ENCODE peak calls at places on chromosomes 12 and 14, in nine cellular contexts. Q is sigmoid colon, G is A549, E is stomach, X is ovary, P is K562, O is HepG2, L is suprapubic skin, C is H1. T is an unnamed sample.

GRCh38 chr14:23186913-23187654 is 3.6 kb upstream of the SLC7A8 start:
- DNase-seq in X (no peak), Q (no peak), L (no peak), E (peak), G (peak), P (peak), O (peak), C (no peak), T (no peak)

GRCh38 chr12:10122689-10123088 is 7.3 kb downstream of the CLEC7A start:
- DNase-seq in Q (no peak), L (no peak), E (no peak), O (peak), G (no peak), X (no peak), C (no peak), P (no peak), T (no peak)

GRCh38 chr12:62632521-62632920 is 165.9 kb downstream of the MON2 start:
- DNase-seq in L (peak), X (peak), G (no peak), C (no peak), E (no peak), Q (peak), P (no peak), O (peak), T (peak)

GRCh38 chr12:43835264-43835655 is 621 bp upstream of the TMEM117 start:
- DNase-seq in P (no peak), X (no peak), G (no peak), Q (no peak), E (no peak), O (no peak), L (no peak), C (no peak), T (no peak)

GRCh38 chr12:114744696-114745095 is 60.7 kb upstream of the TBX3 start:
- DNase-seq in G (no peak), O (no peak), X (peak), E (no peak), Q (peak), L (no peak), C (no peak), P (no peak), T (no peak)

GRCh38 chr14:67396381-67396965 is 15.5 kb downstream of the PLEK2 start:
- DNase-seq in L (no peak), Q (no peak), P (no peak), E (no peak), G (no peak), C (no peak), O (no peak), X (no peak), T (no peak)

GRCh38 chr14:104148433-104149277 is 10.3 kb downstream of the KIF26A start:
- DNase-seq in X (no peak), E (no peak), O (no peak), Q (no peak), P (no peak), L (no peak), C (no peak), G (no peak), T (no peak)

GRCh38 chr12:31647106-31647505 is 12.4 kb upstream of the ETFBKMT start:
- DNase-seq in G (no peak), P (no peak), E (peak), O (no peak), X (no peak), Q (no peak), L (no peak), C (no peak), T (no peak)

GRCh38 chr12:113424915-113425823 is 3.0 kb downstream of the SDSL start:
- DNase-seq in Q (no peak), P (peak), O (peak), E (peak), C (peak), L (no peak), X (peak), G (peak), T (peak)

GRCh38 chr14:67994561-67994960 is 175.0 kb downstream of the RAD51B start:
- DNase-seq in G (no peak), O (no peak), P (no peak), C (no peak), L (no peak), X (no peak), Q (no peak), E (no peak), T (no peak)

GRCh38 chr14:49424436-49425331 is 161.5 kb downstream of the RPS29 start:
- DNase-seq in C (no peak), O (no peak), Q (no peak), G (no peak), X (no peak), E (no peak), P (no peak), L (no peak), T (no peak)

GRCh38 chr14:101731187-101732080 is 30.1 kb upstream of the PPP2R5C start:
- DNase-seq in P (peak), O (peak), Q (peak), L (peak), C (no peak), E (peak), G (peak), X (no peak), T (no peak)

GRCh38 chr14:56310643-56311042 is 192.4 kb downstream of the PELI2 start:
- DNase-seq in Q (no peak), C (no peak), O (no peak), P (no peak), X (no peak), G (no peak), E (no peak), L (no peak), T (no peak)

GRCh38 chr14:96676161-96676560 is 121.0 kb upstream of the VRK1 start:
- DNase-seq in X (no peak), C (no peak), E (no peak), O (no peak), L (no peak), P (no peak), G (no peak), Q (no peak), T (no peak)

GRCh38 chr12:139585-139984 is 73.0 kb downstream of the IQSEC3 start:
- DNase-seq in C (no peak), E (no peak), O (no peak), L (no peak), P (no peak), G (no peak), X (no peak), Q (no peak), T (no peak)

GRCh38 chr12:6903712-6904111 is 910 bp upstream of the LRRC23 start:
- DNase-seq in L (no peak), Q (no peak), X (no peak), C (no peak), G (no peak), P (no peak), O (no peak), E (no peak), T (no peak)

GRCh38 chr14:102849522-102850379 is 72.5 kb downstream of the TRAF3 start:
- DNase-seq in Q (no peak), X (no peak), E (peak), O (no peak), G (no peak), P (peak), L (no peak), C (no peak), T (no peak)

GRCh38 chr14:21096889-21097615 is 1.4 kb downstream of the ZNF219 start:
- DNase-seq in X (no peak), C (no peak), O (no peak), L (no peak), E (no peak), P (no peak), Q (no peak), G (no peak), T (no peak)

GRCh38 chr14:79044894-79045624 is 874.9 kb downstream of the NRXN3 start:
- DNase-seq in L (no peak), E (no peak), Q (peak), P (no peak), X (no peak), G (peak), O (no peak), C (peak), T (no peak)

GRCh38 chr14:76929927-76930326 is 98.6 kb downstream of the IRF2BPL start:
- DNase-seq in G (no peak), O (no peak), X (no peak), P (peak), Q (peak), L (no peak), C (no peak), E (no peak), T (no peak)

GRCh38 chr12:108609535-108610335 is 11.9 kb upstream of the TMEM119 start:
- DNase-seq in C (no peak), P (peak), L (peak), Q (peak), G (no peak), X (peak), O (no peak), E (peak), T (peak)

GRCh38 chr12:12008931-12009611 is 61.7 kb upstream of the BCL2L14 start:
- DNase-seq in L (no peak), O (no peak), C (peak), X (no peak), E (no peak), Q (no peak), P (no peak), G (no peak), T (no peak)

GRCh38 chr12:92431146-92431545 is 271.6 kb upstream of the PLEKHG7 start:
- DNase-seq in E (no peak), C (no peak), X (no peak), Q (no peak), L (no peak), G (no peak), P (peak), O (no peak), T (no peak)

GRCh38 chr12:57771271-57771872 is 533 bp downstream of the METTL1 start:
- DNase-seq in Q (peak), C (peak), X (peak), P (peak), L (peak), E (peak), G (peak), O (peak), T (peak)

GRCh38 chr14:96538663-96539317 is 36.6 kb downstream of the PAPOLA start:
- DNase-seq in Q (no peak), X (no peak), L (no peak), C (no peak), G (peak), E (no peak), P (no peak), O (peak), T (no peak)

GRCh38 chr14:104547998-104548700 is 31.4 kb upstream of the C14orf180 start:
- DNase-seq in E (no peak), X (no peak), C (no peak), O (no peak), P (no peak), L (peak), G (no peak), Q (peak), T (no peak)

GRCh38 chr14:77044776-77045569 is 16.5 kb upstream of the IRF2BPL start:
- DNase-seq in X (peak), O (peak), E (no peak), G (no peak), C (no peak), L (no peak), Q (peak), P (no peak), T (peak)

GRCh38 chr14:64671591-64671990 is 32.6 kb upstream of the PLEKHG3 start:
- DNase-seq in C (no peak), P (peak), Q (no peak), L (no peak), O (peak), G (peak), E (no peak), X (no peak), T (no peak)

GRCh38 chr12:3837049-3837448 is 36.1 kb downstream of the PARP11 start:
- DNase-seq in E (no peak), G (no peak), O (no peak), C (no peak), Q (no peak), L (no peak), X (no peak), P (no peak), T (no peak)

GRCh38 chr12:66751432-66752113 is 72.7 kb upstream of the GRIP1 start:
- DNase-seq in G (no peak), C (no peak), L (no peak), Q (no peak), O (no peak), P (no peak), E (no peak), X (no peak), T (no peak)

GRCh38 chr14:67748312-67748711 is 46.6 kb downstream of the RDH12 start:
- DNase-seq in E (no peak), Q (no peak), C (no peak), G (no peak), L (no peak), O (no peak), X (no peak), P (no peak), T (no peak)

GRCh38 chr12:1592444-1593231 is 1.7 kb downstream of the FBXL14 start:
- DNase-seq in G (no peak), Q (peak), C (no peak), L (no peak), E (no peak), P (peak), X (no peak), O (no peak), T (no peak)

GRCh38 chr12:6960291-6961277 is 9.4 kb downstream of the PTPN6 start:
- DNase-seq in Q (peak), X (no peak), P (peak), E (no peak), C (no peak), L (peak), O (no peak), G (no peak), T (no peak)

GRCh38 chr14:77219591-77219990 is 38.0 kb downstream of the TMEM63C start:
- DNase-seq in C (no peak), Q (no peak), G (no peak), L (no peak), X (no peak), E (peak), O (no peak), P (no peak), T (no peak)

DNA sequence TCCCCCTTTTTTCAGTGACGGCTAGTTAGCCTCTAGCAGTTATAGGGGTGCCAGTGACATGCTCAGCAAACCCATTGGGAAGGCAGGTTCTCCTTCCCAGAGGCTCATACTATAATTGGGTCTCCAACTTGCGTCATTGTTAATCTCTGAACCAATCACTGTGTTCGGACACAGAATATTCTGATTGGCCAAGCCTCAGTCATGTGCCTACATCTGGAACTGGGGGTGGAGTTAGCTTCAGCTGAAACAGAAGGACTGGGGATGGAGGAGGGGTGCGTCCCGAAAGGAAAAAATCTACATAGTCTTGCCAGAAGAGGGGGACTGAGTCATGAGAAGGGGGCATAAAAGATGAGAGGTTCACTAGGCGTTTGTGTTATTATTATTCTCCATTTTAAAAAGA is 165.6 kb downstream of the SUDS3 start:
- DNase-seq in P (peak), E (no peak), G (no peak), C (no peak), L (no peak), X (no peak), Q (no peak), O (no peak), T (no peak)
- TF ChIP-seq EP300 in P (no peak), E (no peak), G (no peak), C (no peak), L (no peak), X (no peak), Q (no peak), O (no peak), T (no peak)

GRCh38 chr12:15701212-15701611 is 88.0 kb downstream of the EPS8 start:
- DNase-seq in L (no peak), C (no peak), X (no peak), P (no peak), Q (no peak), O (no peak), G (no peak), E (no peak), T (no peak)
- H3K4me3 ChIP-seq in L (no peak), C (no peak), X (no peak), P (no peak), Q (no peak), O (no peak), G (no peak), E (no peak), T (no peak)

GRCh38 chr12:104478396-104479140 is 21.8 kb downstream of the CHST11 start:
- DNase-seq in G (no peak), Q (no peak), X (no peak), P (peak), O (no peak), C (no peak), L (no peak), E (no peak), T (no peak)
- TF ChIP-seq POLR2A in G (no peak), Q (no peak), X (no peak), P (no peak), O (no peak), C (no peak), L (no peak), E (no peak), T (no peak)

DNA sequence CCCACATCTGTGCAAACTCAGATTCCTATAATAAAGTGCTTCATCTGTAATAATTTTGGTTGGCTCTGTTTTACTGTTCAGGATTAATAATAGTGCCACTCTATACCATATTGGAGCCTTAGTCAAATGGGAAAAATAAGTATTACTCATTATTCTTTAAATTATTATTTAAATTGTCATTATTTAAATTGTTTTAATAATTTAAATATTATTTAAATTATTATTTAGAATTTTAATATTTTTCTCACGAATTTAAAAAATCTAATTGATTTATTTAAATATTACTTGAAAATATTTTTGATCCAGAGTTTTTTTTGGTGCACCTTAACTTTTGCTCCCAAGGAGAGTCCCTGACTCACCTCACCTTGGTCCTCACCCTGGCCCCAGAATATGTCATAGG is 245.7 kb upstream of the MDGA2 start:
- DNase-seq in G (no peak), X (no peak), P (no peak), C (no peak), L (no peak), E (no peak), O (no peak), Q (no peak), T (no peak)
- TF ChIP-seq EP300 in G (no peak), X (no peak), P (no peak), C (no peak), L (no peak), E (no peak), O (no peak), Q (no peak), T (no peak)

GRCh38 chr12:116384175-116384574 is 106.7 kb upstream of the MED13L start:
- DNase-seq in L (no peak), G (no peak), C (no peak), P (no peak), Q (no peak), E (no peak), O (no peak), X (no peak), T (no peak)

GRCh38 chr12:116382456-116382902 is 105.0 kb upstream of the MED13L start:
- DNase-seq in P (no peak), L (no peak), Q (no peak), X (no peak), E (no peak), C (no peak), G (no peak), O (no peak), T (no peak)

GRCh38 chr12:116380066-116380465 is 102.6 kb upstream of the MED13L start:
- DNase-seq in O (no peak), X (no peak), G (no peak), C (no peak), P (no peak), L (no peak), Q (no peak), E (no peak), T (no peak)

GRCh38 chr12:116381240-116381743 is 103.8 kb upstream of the MED13L start:
- DNase-seq in C (no peak), P (no peak), L (no peak), Q (no peak), O (no peak), G (no peak), X (no peak), E (no peak), T (no peak)

GRCh38 chr12:116381744-116382455 is 104.4 kb upstream of the MED13L start:
- DNase-seq in L (no peak), P (no peak), Q (no peak), O (no peak), C (peak), E (no peak), X (peak), G (peak), T (no peak)
- H3K4me3 ChIP-seq in L (no peak), P (no peak), Q (no peak), O (no peak), C (peak), E (no peak), X (no peak), G (peak), T (no peak)

DNA sequence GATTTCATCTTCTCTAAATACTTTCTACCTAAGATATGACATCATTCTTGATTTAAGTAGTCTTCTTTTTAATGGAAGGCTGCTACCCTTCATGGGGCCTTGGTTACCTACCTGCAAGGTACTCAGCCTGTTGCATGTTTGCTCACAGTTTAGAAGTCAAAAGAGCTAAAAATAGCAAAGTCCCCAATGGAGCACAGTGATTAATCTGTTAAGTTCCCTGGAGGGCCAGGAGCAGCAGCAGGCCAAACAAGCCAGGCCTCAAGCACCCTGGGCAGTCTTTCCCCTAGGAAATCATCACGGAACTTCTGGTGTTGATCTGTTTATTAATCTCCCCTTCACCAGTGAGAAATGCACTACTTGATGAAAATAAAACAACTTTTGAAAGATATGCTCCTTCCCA is 24.0 kb upstream of the SLC8A3 start:
- DNase-seq in E (no peak), L (no peak), P (no peak), Q (no peak), G (no peak), C (no peak), X (no peak), O (no peak), T (no peak)
- TF ChIP-seq POLR2A in E (no peak), L (no peak), P (no peak), Q (no peak), G (no peak), C (no peak), X (no peak), O (no peak), T (no peak)

DNA sequence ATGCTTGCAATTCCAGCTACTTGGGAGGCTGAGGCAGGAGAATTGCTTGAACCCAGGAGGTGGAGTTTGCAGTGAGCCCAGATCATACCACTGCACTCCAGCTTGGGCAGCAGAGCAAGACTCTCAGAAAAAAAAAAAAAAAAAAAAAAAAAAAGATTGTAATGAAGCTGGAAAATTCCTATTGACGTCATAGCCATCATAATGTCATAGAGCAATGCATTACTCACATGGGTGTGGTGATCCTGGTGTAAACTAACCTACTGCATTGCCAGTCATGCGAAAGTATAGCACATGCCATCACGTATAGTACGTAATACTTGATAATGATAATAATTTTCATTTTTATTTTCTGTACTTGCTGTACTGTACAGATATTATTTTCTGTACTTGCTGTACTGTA is 42.7 kb upstream of the NID2 start:
- DNase-seq in X (no peak), L (no peak), Q (no peak), O (no peak), E (no peak), G (peak), P (no peak), C (no peak), T (no peak)
- TF ChIP-seq EP300 in X (no peak), L (no peak), Q (no peak), O (no peak), E (no peak), G (no peak), P (no peak), C (no peak), T (no peak)

GRCh38 chr12:85825751-85826150 is 10.5 kb downstream of the RASSF9 start:
- DNase-seq in X (no peak), Q (no peak), G (no peak), L (no peak), P (no peak), C (no peak), E (no peak), O (no peak), T (no peak)

GRCh38 chr12:85823436-85824179 is 12.6 kb downstream of the RASSF9 start:
- DNase-seq in X (no peak), G (no peak), C (no peak), Q (no peak), E (no peak), L (no peak), O (no peak), P (no peak), T (no peak)

GRCh38 chr12:85820117-85820516 is 16.1 kb downstream of the RASSF9 start:
- DNase-seq in L (no peak), C (no peak), X (no peak), Q (no peak), O (no peak), E (no peak), P (no peak), G (no peak), T (no peak)

GRCh38 chr12:85821216-85821615 is 15.0 kb downstream of the RASSF9 start:
- DNase-seq in L (no peak), O (no peak), X (no peak), G (no peak), Q (no peak), E (no peak), C (no peak), P (no peak), T (no peak)

GRCh38 chr12:85821759-85822158 is 14.4 kb downstream of the RASSF9 start:
- DNase-seq in X (no peak), O (peak), L (no peak), G (no peak), Q (no peak), P (no peak), E (no peak), C (no peak), T (no peak)
- H3K4me3 ChIP-seq in X (no peak), O (no peak), L (no peak), G (peak), Q (no peak), P (no peak), E (no peak), C (no peak), T (no peak)

GRCh38 chr12:76764856-76765255 is 941 bp downstream of the ZDHHC17 start:
- DNase-seq in E (no peak), L (no peak), P (peak), O (peak), Q (no peak), G (no peak), C (no peak), X (no peak), T (peak)
- TF ChIP-seq POLR2A in E (no peak), L (no peak), P (no peak), O (no peak), Q (no peak), G (no peak), C (no peak), X (no peak), T (no peak)